ENCODE peak calls at places on chromosomes 12 and 14, in seven cellular contexts. X is activated CD8-positive, alpha-beta memory T cell treated with anti-CD3 and anti-CD28 coated beads for 24 hours; T is NCI-H2227 treated with DMSO at 0.1 percent for 48 hours; M is hepatic stellate cell; U is left lung; R is NCI-H1092 treated with DMSO at 0.1 percent for 48 hours; H is HFFc6. Q is an unnamed sample.

GRCh38 chr12:51472984-51473383 is 48.4 kb downstream of the SLC4A8 start:
- DNase-seq in T (no peak), M (no peak), X (no peak), H (no peak), U (no peak), R (no peak), Q (no peak)

GRCh38 chr14:80926706-80927384 is 14.7 kb downstream of the CEP128 start:
- DNase-seq in H (peak), M (peak), T (no peak), U (no peak), R (no peak), X (no peak), Q (no peak)

GRCh38 chr14:104284636-104285482 is 146.5 kb downstream of the KIF26A start:
- DNase-seq in X (no peak), M (no peak), R (no peak), T (no peak), U (peak), H (no peak), Q (no peak)

GRCh38 chr14:100610511-100611217 is 23.4 kb upstream of the BEGAIN start:
- DNase-seq in U (no peak), X (no peak), T (no peak), H (peak), R (no peak), M (no peak), Q (no peak)

GRCh38 chr12:53128780-53129747 is 25.8 kb downstream of the SOAT2 start:
- DNase-seq in R (no peak), T (no peak), U (no peak), X (peak), M (no peak), H (no peak), Q (no peak)

GRCh38 chr12:52204931-52205505 is 13.2 kb upstream of the KRT80 start:
- DNase-seq in H (no peak), X (no peak), R (no peak), U (no peak), M (no peak), T (no peak), Q (no peak)

GRCh38 chr12:124646385-124647230 is 79.2 kb upstream of the NCOR2 start:
- DNase-seq in H (no peak), X (peak), U (peak), M (no peak), T (no peak), R (no peak), Q (peak)

GRCh38 chr12:110744697-110745264 is 2.1 kb upstream of the PPP1CC start:
- DNase-seq in H (no peak), X (peak), U (no peak), R (no peak), M (no peak), T (no peak), Q (no peak)

GRCh38 chr14:99822800-99823455 is 29.7 kb downstream of the EML1 start:
- DNase-seq in M (no peak), T (no peak), R (no peak), X (no peak), H (no peak), U (no peak), Q (no peak)

GRCh38 chr14:96405603-96406158 is 13.8 kb downstream of the AK7 start:
- DNase-seq in M (no peak), R (no peak), U (no peak), X (no peak), T (no peak), H (no peak), Q (no peak)

GRCh38 chr14:106062502-106063272 is 536.3 kb downstream of the TMEM121 start:
- DNase-seq in M (no peak), T (no peak), R (no peak), H (no peak), X (no peak), U (no peak), Q (no peak)

GRCh38 chr12:2922329-2922728 is 31.6 kb downstream of the TULP3 start:
- DNase-seq in M (no peak), X (no peak), R (no peak), U (no peak), H (no peak), T (no peak), Q (no peak)